ENCODE peak calls at places on chromosome 14, in nine cellular contexts. One of them, this sample, is unnamed.

GRCh38 chr14:32345311-32345771 is 16.2 kb downstream of the AKAP6 start:
- DNase-seq in ovary: no peak
- DNase-seq in Peyer's patch: no peak
- DNase-seq in breast epithelium: no peak
- DNase-seq in right lobe of liver: no peak
- DNase-seq in tibial nerve: no peak
- DNase-seq in stomach: no peak
- DNase-seq in erythroblast: no peak
- DNase-seq in H1: no peak
- DNase-seq in this sample: no peak

GRCh38 chr14:39085933-39086332 is 17.1 kb downstream of the SEC23A start:
- DNase-seq in ovary: no peak
- DNase-seq in Peyer's patch: no peak
- DNase-seq in breast epithelium: no peak
- DNase-seq in right lobe of liver: no peak
- DNase-seq in tibial nerve: no peak
- DNase-seq in stomach: no peak
- DNase-seq in erythroblast: no peak
- DNase-seq in H1: no peak
- DNase-seq in this sample: no peak

GRCh38 chr14:44658389-44658696 is 151.3 kb upstream of the FSCB start:
- DNase-seq in ovary: no peak
- DNase-seq in Peyer's patch: no peak
- DNase-seq in breast epithelium: no peak
- DNase-seq in right lobe of liver: no peak
- DNase-seq in tibial nerve: no peak
- DNase-seq in stomach: no peak
- DNase-seq in erythroblast: no peak
- DNase-seq in H1: no peak
- DNase-seq in this sample: no peak

GRCh38 chr14:101889366-101889765 is 75.0 kb upstream of the DYNC1H1 start:
- DNase-seq in ovary: no peak
- DNase-seq in Peyer's patch: no peak
- DNase-seq in breast epithelium: no peak
- DNase-seq in right lobe of liver: no peak
- DNase-seq in tibial nerve: no peak
- DNase-seq in stomach: no peak
- DNase-seq in erythroblast: no peak
- DNase-seq in H1: no peak
- DNase-seq in this sample: no peak

GRCh38 chr14:71328183-71328582 is 420.9 kb downstream of the PCNX1 start:
- DNase-seq in ovary: no peak
- DNase-seq in Peyer's patch: no peak
- DNase-seq in breast epithelium: no peak
- DNase-seq in right lobe of liver: no peak
- DNase-seq in tibial nerve: no peak
- DNase-seq in stomach: no peak
- DNase-seq in erythroblast: no peak
- DNase-seq in H1: no peak
- DNase-seq in this sample: no peak

GRCh38 chr14:62301911-62302310 is 539.7 kb downstream of the SNAPC1 start:
- DNase-seq in ovary: no peak
- DNase-seq in Peyer's patch: no peak
- DNase-seq in breast epithelium: no peak
- DNase-seq in right lobe of liver: no peak
- DNase-seq in tibial nerve: no peak
- DNase-seq in stomach: no peak
- DNase-seq in erythroblast: no peak
- DNase-seq in H1: no peak
- DNase-seq in this sample: no peak

GRCh38 chr14:46250113-46250703 is 401.4 kb downstream of the RPL10L start:
- DNase-seq in ovary: no peak
- DNase-seq in Peyer's patch: no peak
- DNase-seq in breast epithelium: no peak
- DNase-seq in right lobe of liver: no peak
- DNase-seq in tibial nerve: no peak
- DNase-seq in stomach: no peak
- DNase-seq in erythroblast: peak; percentile 1
- DNase-seq in H1: no peak
- DNase-seq in this sample: no peak

GRCh38 chr14:102590667-102591099 is 1.8 kb upstream of the RCOR1 start:
- DNase-seq in ovary: peak; percentile 60
- DNase-seq in Peyer's patch: peak; percentile 79
- DNase-seq in breast epithelium: no peak
- DNase-seq in right lobe of liver: peak; percentile 53
- DNase-seq in tibial nerve: peak; percentile 31
- DNase-seq in stomach: peak; percentile 45
- DNase-seq in erythroblast: peak; percentile 78
- DNase-seq in H1: no peak
- DNase-seq in this sample: peak; percentile 43

GRCh38 chr14:41374092-41374491 is 232.6 kb upstream of the LRFN5 start:
- DNase-seq in ovary: no peak
- DNase-seq in Peyer's patch: no peak
- DNase-seq in breast epithelium: no peak
- DNase-seq in right lobe of liver: no peak
- DNase-seq in tibial nerve: no peak
- DNase-seq in stomach: no peak
- DNase-seq in erythroblast: no peak
- DNase-seq in H1: no peak
- DNase-seq in this sample: no peak

GRCh38 chr14:68033533-68033932 is 214.0 kb downstream of the RAD51B start:
- DNase-seq in ovary: no peak
- DNase-seq in Peyer's patch: no peak
- DNase-seq in breast epithelium: no peak
- DNase-seq in right lobe of liver: no peak
- DNase-seq in tibial nerve: no peak
- DNase-seq in stomach: no peak
- DNase-seq in erythroblast: no peak
- DNase-seq in H1: no peak
- DNase-seq in this sample: no peak

GRCh38 chr14:75794615-75795038 is 133.6 kb downstream of the TTLL5 start:
- DNase-seq in ovary: no peak
- DNase-seq in Peyer's patch: no peak
- DNase-seq in breast epithelium: no peak
- DNase-seq in right lobe of liver: no peak
- DNase-seq in tibial nerve: no peak
- DNase-seq in stomach: no peak
- DNase-seq in erythroblast: no peak
- DNase-seq in H1: no peak
- DNase-seq in this sample: no peak

GRCh38 chr14:43595373-43595772 is 911.7 kb downstream of the FSCB start:
- DNase-seq in ovary: no peak
- DNase-seq in Peyer's patch: no peak
- DNase-seq in breast epithelium: no peak
- DNase-seq in right lobe of liver: no peak
- DNase-seq in tibial nerve: no peak
- DNase-seq in stomach: no peak
- DNase-seq in erythroblast: no peak
- DNase-seq in H1: no peak
- DNase-seq in this sample: no peak

GRCh38 chr14:20606190-20606901 is 15.2 kb upstream of the RNASE12 start:
- DNase-seq in ovary: no peak
- DNase-seq in Peyer's patch: peak; percentile 79
- DNase-seq in breast epithelium: no peak
- DNase-seq in right lobe of liver: peak; percentile 93
- DNase-seq in tibial nerve: no peak
- DNase-seq in stomach: peak; percentile 44
- DNase-seq in erythroblast: peak; percentile 19
- DNase-seq in H1: no peak
- DNase-seq in this sample: no peak

GRCh38 chr14:93044601-93045000 is 71.1 kb downstream of the ITPK1 start:
- DNase-seq in ovary: no peak
- DNase-seq in Peyer's patch: no peak
- DNase-seq in breast epithelium: no peak
- DNase-seq in right lobe of liver: no peak
- DNase-seq in tibial nerve: no peak
- DNase-seq in stomach: no peak
- DNase-seq in erythroblast: no peak
- DNase-seq in H1: no peak
- DNase-seq in this sample: no peak

GRCh38 chr14:92993302-92993701 is 70.4 kb downstream of the CHGA start:
- DNase-seq in ovary: peak; percentile 54
- DNase-seq in Peyer's patch: no peak
- DNase-seq in breast epithelium: no peak
- DNase-seq in right lobe of liver: peak; percentile 90
- DNase-seq in tibial nerve: no peak
- DNase-seq in stomach: no peak
- DNase-seq in erythroblast: no peak
- DNase-seq in H1: no peak
- DNase-seq in this sample: peak; percentile 59

GRCh38 chr14:45891417-45892080 is 638.5 kb upstream of the MIS18BP1 start:
- DNase-seq in ovary: no peak
- DNase-seq in Peyer's patch: peak; percentile 65
- DNase-seq in breast epithelium: no peak
- DNase-seq in right lobe of liver: no peak
- DNase-seq in tibial nerve: no peak
- DNase-seq in stomach: peak; percentile 36
- DNase-seq in erythroblast: no peak
- DNase-seq in H1: peak; percentile 13
- DNase-seq in this sample: no peak

GRCh38 chr14:69715725-69716482 is 51.0 kb upstream of the SRSF5 start:
- DNase-seq in ovary: peak; percentile 68
- DNase-seq in Peyer's patch: no peak
- DNase-seq in breast epithelium: peak; percentile 91
- DNase-seq in right lobe of liver: no peak
- DNase-seq in tibial nerve: peak; percentile 76
- DNase-seq in stomach: peak; percentile 73
- DNase-seq in erythroblast: peak; percentile 19
- DNase-seq in H1: no peak
- DNase-seq in this sample: peak; percentile 80

GRCh38 chr14:87187787-87188186 is 805.2 kb downstream of the GALC start:
- DNase-seq in ovary: no peak
- DNase-seq in Peyer's patch: no peak
- DNase-seq in breast epithelium: no peak
- DNase-seq in right lobe of liver: no peak
- DNase-seq in tibial nerve: no peak
- DNase-seq in stomach: no peak
- DNase-seq in erythroblast: no peak
- DNase-seq in H1: no peak
- DNase-seq in this sample: no peak

GRCh38 chr14:75417674-75418073 is 10.1 kb upstream of the JDP2 start:
- DNase-seq in ovary: no peak
- DNase-seq in Peyer's patch: no peak
- DNase-seq in breast epithelium: peak; percentile 24
- DNase-seq in right lobe of liver: peak; percentile 57
- DNase-seq in tibial nerve: no peak
- DNase-seq in stomach: no peak
- DNase-seq in erythroblast: no peak
- DNase-seq in H1: no peak
- DNase-seq in this sample: no peak

GRCh38 chr14:83974647-83975163 is 1555.2 kb upstream of the FLRT2 start:
- DNase-seq in ovary: no peak
- DNase-seq in Peyer's patch: no peak
- DNase-seq in breast epithelium: no peak
- DNase-seq in right lobe of liver: no peak
- DNase-seq in tibial nerve: no peak
- DNase-seq in stomach: no peak
- DNase-seq in erythroblast: no peak
- DNase-seq in H1: no peak
- DNase-seq in this sample: no peak
- TF ChIP-seq POLR2A in ovary: no peak
- TF ChIP-seq POLR2A in Peyer's patch: no peak
- TF ChIP-seq POLR2A in breast epithelium: no peak
- TF ChIP-seq POLR2A in right lobe of liver: no peak
- TF ChIP-seq POLR2A in tibial nerve: no peak
- TF ChIP-seq POLR2A in stomach: no peak
- TF ChIP-seq POLR2A in erythroblast: no peak
- TF ChIP-seq POLR2A in H1: no peak
- TF ChIP-seq POLR2A in this sample: no peak

DNA sequence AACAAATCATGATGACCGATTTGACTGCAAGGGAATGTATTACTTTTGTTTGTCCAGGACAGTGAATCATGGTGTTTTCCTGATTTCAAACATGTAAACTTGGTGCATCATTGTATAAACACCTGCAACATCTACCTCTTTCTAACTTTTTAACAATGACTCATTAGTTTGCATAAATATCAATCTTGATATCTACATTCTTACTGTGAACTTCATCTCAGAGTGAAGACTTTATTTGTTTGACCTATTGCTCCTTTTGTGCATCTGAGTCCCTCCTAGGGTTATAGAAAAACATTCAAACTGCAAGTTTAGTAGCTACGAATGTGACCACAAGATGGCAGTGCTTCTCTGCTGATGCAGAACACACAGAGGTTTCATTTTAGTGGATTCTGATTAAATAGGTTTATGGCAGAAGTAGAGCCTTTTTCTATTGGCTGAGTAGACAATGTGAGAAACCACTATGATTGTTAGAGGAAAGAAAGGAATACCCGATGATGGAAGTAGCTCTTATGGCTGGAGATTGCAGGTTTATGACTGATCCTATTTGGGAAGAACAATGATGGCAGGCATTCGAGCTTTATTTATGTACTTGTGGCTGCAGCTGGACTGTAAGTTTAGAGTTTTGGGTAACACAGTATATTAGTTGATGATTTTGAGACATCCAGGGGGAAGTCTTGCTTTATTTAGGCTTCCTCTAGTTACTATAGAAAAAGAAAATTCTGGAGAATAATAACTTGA is 244.2 kb upstream of the OR4E1 start:
- DNase-seq in ovary: no peak
- DNase-seq in Peyer's patch: no peak
- DNase-seq in breast epithelium: no peak
- DNase-seq in right lobe of liver: no peak
- DNase-seq in tibial nerve: peak; percentile 59
- DNase-seq in stomach: peak; percentile 53
- DNase-seq in erythroblast: peak; percentile 31
- DNase-seq in H1: no peak
- DNase-seq in this sample: no peak
- TF ChIP-seq POLR2A in ovary: no peak
- TF ChIP-seq POLR2A in Peyer's patch: no peak
- TF ChIP-seq POLR2A in breast epithelium: no peak
- TF ChIP-seq POLR2A in right lobe of liver: no peak
- TF ChIP-seq POLR2A in tibial nerve: no peak
- TF ChIP-seq POLR2A in stomach: no peak
- TF ChIP-seq POLR2A in erythroblast: no peak
- TF ChIP-seq POLR2A in H1: no peak
- TF ChIP-seq POLR2A in this sample: no peak

GRCh38 chr14:72812292-72812851 is 81.5 kb downstream of the DPF3 start:
- DNase-seq in ovary: no peak
- DNase-seq in Peyer's patch: no peak
- DNase-seq in breast epithelium: peak; percentile 53
- DNase-seq in right lobe of liver: peak; percentile 92
- DNase-seq in tibial nerve: no peak
- DNase-seq in stomach: peak; percentile 27
- DNase-seq in erythroblast: no peak
- DNase-seq in H1: no peak
- DNase-seq in this sample: peak; percentile 71
- TF ChIP-seq POLR2A in ovary: no peak
- TF ChIP-seq POLR2A in Peyer's patch: no peak
- TF ChIP-seq POLR2A in breast epithelium: no peak
- TF ChIP-seq POLR2A in right lobe of liver: peak; percentile 47
- TF ChIP-seq POLR2A in tibial nerve: no peak
- TF ChIP-seq POLR2A in stomach: no peak
- TF ChIP-seq POLR2A in erythroblast: no peak
- TF ChIP-seq POLR2A in H1: no peak
- TF ChIP-seq POLR2A in this sample: peak; percentile 40

DNA sequence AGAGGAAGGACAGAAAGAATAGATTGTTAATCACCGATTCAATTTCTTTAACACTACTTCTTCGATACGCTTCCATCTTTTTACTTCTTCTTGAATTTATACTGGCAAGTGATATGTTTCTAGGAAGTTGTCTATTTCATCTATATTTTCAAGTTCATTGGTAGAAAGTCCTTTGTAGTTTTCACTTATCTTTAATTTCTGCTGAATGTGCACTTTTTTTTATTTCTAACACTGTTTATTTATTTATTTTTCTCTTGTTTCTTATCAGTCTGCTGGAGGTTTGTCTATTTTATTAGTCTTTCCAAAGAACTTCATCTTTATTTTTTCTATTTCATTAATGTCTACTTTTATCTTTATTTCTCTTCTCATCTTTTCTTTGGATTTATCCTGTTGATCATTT is 63.6 kb downstream of the SIX1 start:
- DNase-seq in ovary: no peak
- DNase-seq in Peyer's patch: no peak
- DNase-seq in breast epithelium: no peak
- DNase-seq in right lobe of liver: no peak
- DNase-seq in tibial nerve: no peak
- DNase-seq in stomach: no peak
- DNase-seq in erythroblast: no peak
- DNase-seq in H1: no peak
- DNase-seq in this sample: no peak
- TF ChIP-seq POLR2A in ovary: no peak
- TF ChIP-seq POLR2A in Peyer's patch: no peak
- TF ChIP-seq POLR2A in breast epithelium: no peak
- TF ChIP-seq POLR2A in right lobe of liver: no peak
- TF ChIP-seq POLR2A in tibial nerve: no peak
- TF ChIP-seq POLR2A in stomach: no peak
- TF ChIP-seq POLR2A in erythroblast: no peak
- TF ChIP-seq POLR2A in H1: no peak
- TF ChIP-seq POLR2A in this sample: no peak

This sample was measured in heart left ventricle.